ENCODE peak calls at places on chromosomes 3 and 15, in ten cellular contexts. J, H, L, S, Y, W, B, T, X and O are unnamed samples.
A peak's percentile ranks its signal among the peaks of the same experiment; 100 is the strongest.

GRCh38 chr3:52277972-52278509 is 408 bp downstream of the WDR82 start:
- DNase-seq in Y (peak; percentile 66), W (peak; percentile 49), S (peak; percentile 48), T (peak; percentile 49), B (no peak), J (no peak), X (peak; percentile 70), L (no peak), H (peak; percentile 44), O (no peak)

GRCh38 chr15:43939070-43939469 is 112.3 kb downstream of the WDR76 start:
- DNase-seq in B (no peak), W (no peak), H (peak; percentile 42), J (peak; percentile 14), Y (peak; percentile 33), L (no peak), S (peak; percentile 55), X (no peak), T (no peak), O (no peak)

GRCh38 chr3:37132334-37132733 is 42.0 kb downstream of the LRRFIP2 start:
- DNase-seq in L (no peak), W (no peak), X (no peak), T (no peak), B (no peak), Y (no peak), S (no peak), H (no peak), J (no peak), O (no peak)

GRCh38 chr3:81339040-81339845 is 422.2 kb downstream of the GBE1 start:
- DNase-seq in S (no peak), W (no peak), H (peak; percentile 25), L (no peak), Y (peak; percentile 27), X (peak; percentile 10), T (no peak), J (no peak), B (no peak), O (no peak)

GRCh38 chr15:68574051-68574450 is 4.7 kb upstream of the CORO2B start:
- DNase-seq in S (no peak), L (no peak), T (peak; percentile 27), Y (no peak), W (no peak), B (no peak), H (no peak), J (no peak), X (no peak), O (no peak)

GRCh38 chr15:95875141-95875643 is 455.3 kb upstream of the NR2F2 start:
- DNase-seq in H (peak; percentile 57), J (no peak), S (no peak), X (no peak), L (no peak), B (no peak), T (no peak), W (no peak), Y (no peak), O (no peak)

GRCh38 chr3:141305436-141305835 is 62.9 kb upstream of the ZBTB38 start:
- DNase-seq in J (no peak), Y (no peak), W (no peak), H (peak; percentile 64), X (no peak), B (no peak), S (peak; percentile 34), T (no peak), L (no peak), O (no peak)

GRCh38 chr3:42270561-42270960 is 4.6 kb upstream of the CCK start:
- DNase-seq in J (no peak), W (no peak), Y (no peak), H (no peak), X (no peak), B (no peak), S (no peak), T (no peak), L (no peak), O (no peak)

GRCh38 chr3:72633101-72633500 is 215.1 kb downstream of the SHQ1 start:
- DNase-seq in B (no peak), T (no peak), L (no peak), J (no peak), W (no peak), Y (no peak), S (no peak), X (no peak), H (no peak), O (no peak)

GRCh38 chr15:64651573-64652260 is 123.7 kb downstream of the RBPMS2 start:
- DNase-seq in S (no peak), J (no peak), B (no peak), T (no peak), L (no peak), Y (peak; percentile 66), W (peak; percentile 18), H (no peak), X (no peak), O (no peak)

GRCh38 chr15:39625856-39626255 is 45.0 kb downstream of the THBS1 start:
- DNase-seq in L (no peak), Y (no peak), X (no peak), B (no peak), W (no peak), H (peak; percentile 53), T (no peak), S (no peak), J (no peak), O (no peak)

GRCh38 chr3:157442729-157443128 is 6.1 kb downstream of the PTX3 start:
- DNase-seq in X (no peak), Y (no peak), W (no peak), H (peak; percentile 81), J (no peak), L (no peak), S (no peak), T (no peak), B (no peak), O (no peak)

GRCh38 chr3:157443873-157444770 is 7.5 kb downstream of the PTX3 start:
- DNase-seq in W (no peak), T (no peak), X (no peak), S (no peak), H (peak; percentile 85), B (no peak), Y (no peak), J (no peak), L (no peak), O (no peak)

GRCh38 chr3:157445897-157446296 is 9.2 kb downstream of the PTX3 start:
- DNase-seq in H (peak; percentile 81), Y (no peak), W (no peak), S (no peak), J (no peak), T (no peak), B (no peak), L (no peak), X (no peak), O (no peak)

GRCh38 chr3:157444789-157445188 is 8.1 kb downstream of the PTX3 start:
- DNase-seq in B (no peak), T (no peak), W (no peak), X (no peak), S (no peak), J (no peak), L (no peak), H (peak; percentile 67), Y (no peak), O (no peak)

GRCh38 chr3:157447026-157447694 is 10.5 kb downstream of the PTX3 start:
- DNase-seq in H (peak; percentile 80), X (no peak), L (no peak), S (no peak), T (no peak), B (no peak), W (no peak), J (no peak), Y (no peak), O (no peak)
- TF ChIP-seq CTCF in H (peak; percentile 89), X (peak; percentile 75), L (no peak), S (peak; percentile 37), T (peak; percentile 11), B (peak; percentile 22), W (no peak), J (no peak), Y (no peak), O (peak; percentile 30)

DNA sequence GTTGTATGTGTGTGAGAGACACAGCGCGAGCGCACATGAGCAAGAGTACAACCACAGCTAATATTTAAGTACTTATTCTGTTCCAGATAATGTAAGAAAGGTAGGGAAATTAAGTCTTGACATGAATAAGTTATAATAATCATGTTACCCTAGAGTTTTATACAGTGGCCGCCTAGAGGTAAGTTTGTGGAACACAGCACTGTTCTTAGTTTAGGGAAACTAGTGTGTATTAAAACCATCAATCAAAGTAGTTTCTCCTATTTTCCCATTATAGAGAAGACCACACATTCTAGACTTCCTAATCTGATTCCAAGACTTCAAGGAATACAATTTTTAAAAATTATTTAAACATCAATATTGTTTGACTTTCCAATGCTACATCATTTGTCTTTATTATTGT is 9.5 kb downstream of the ALDH1A2 start:
- DNase-seq in W (no peak), B (no peak), T (no peak), S (no peak), L (no peak), J (no peak), X (no peak), H (no peak), Y (no peak), O (no peak)
- TF ChIP-seq CTCF in W (no peak), B (no peak), T (no peak), S (peak; percentile 51), L (no peak), J (no peak), X (peak; percentile 24), H (peak; percentile 32), Y (no peak), O (peak; percentile 27)

GRCh38 chr15:45111390-45112142 is 2.4 kb downstream of the DUOX2 start:
- DNase-seq in W (no peak), B (no peak), X (no peak), H (no peak), L (no peak), Y (no peak), T (no peak), J (no peak), S (no peak), O (no peak)
- TF ChIP-seq CTCF in W (no peak), B (no peak), X (no peak), H (no peak), L (no peak), Y (no peak), T (no peak), J (no peak), S (no peak), O (no peak)

GRCh38 chr15:74320358-74321247 is 46.8 kb downstream of the CYP11A1 start:
- DNase-seq in T (peak; percentile 52), J (peak; percentile 37), S (peak; percentile 91), H (peak; percentile 61), Y (peak; percentile 50), L (no peak), B (no peak), X (peak; percentile 64), W (peak; percentile 8), O (no peak)

GRCh38 chr15:74319138-74319460 is 48.3 kb downstream of the CYP11A1 start:
- DNase-seq in Y (no peak), H (no peak), B (no peak), X (no peak), L (no peak), S (no peak), T (no peak), W (no peak), J (no peak), O (no peak)

GRCh38 chr15:74324714-74325113 is 42.7 kb downstream of the CYP11A1 start:
- DNase-seq in T (no peak), B (no peak), Y (no peak), S (no peak), X (no peak), W (no peak), J (no peak), H (no peak), L (no peak), O (no peak)

GRCh38 chr15:74319596-74320357 is 47.7 kb downstream of the CYP11A1 start:
- DNase-seq in X (no peak), J (no peak), W (no peak), L (no peak), B (no peak), Y (no peak), S (no peak), H (no peak), T (no peak), O (no peak)

GRCh38 chr15:74322558-74323180 is 44.8 kb downstream of the CYP11A1 start:
- DNase-seq in Y (peak; percentile 86), S (peak; percentile 82), W (peak; percentile 46), X (peak; percentile 78), L (peak; percentile 38), T (peak; percentile 72), H (peak; percentile 68), B (peak; percentile 83), J (peak; percentile 52), O (peak; percentile 65)
- TF ChIP-seq CTCF in Y (peak; percentile 98), S (peak; percentile 93), W (peak; percentile 69), X (peak; percentile 91), L (no peak), T (peak; percentile 69), H (peak; percentile 95), B (peak; percentile 87), J (peak; percentile 68), O (peak; percentile 92)